ENCODE peak calls at places on chromosome 7, in five cellular contexts. One of them, this sample, is unnamed.

GRCh38 chr7:45658716-45659495 is 84.7 kb downstream of the ADCY1 start:
- DNase-seq in breast epithelium: no peak
- DNase-seq in psoas muscle: no peak
- DNase-seq in right lobe of liver: no peak
- DNase-seq in lung: peak
- DNase-seq in this sample: no peak

GRCh38 chr7:112296416-112296815 is 89.9 kb downstream of the ZNF277 start:
- DNase-seq in breast epithelium: no peak
- DNase-seq in psoas muscle: no peak
- DNase-seq in right lobe of liver: no peak
- DNase-seq in lung: no peak
- DNase-seq in this sample: no peak

GRCh38 chr7:100588438-100588837 is 2.3 kb downstream of the FBXO24 start:
- DNase-seq in breast epithelium: no peak
- DNase-seq in psoas muscle: no peak
- DNase-seq in right lobe of liver: no peak
- DNase-seq in lung: no peak
- DNase-seq in this sample: no peak

GRCh38 chr7:158812684-158813083 is 16.6 kb downstream of the ESYT2 start:
- DNase-seq in breast epithelium: no peak
- DNase-seq in psoas muscle: no peak
- DNase-seq in right lobe of liver: no peak
- DNase-seq in lung: no peak
- DNase-seq in this sample: no peak

GRCh38 chr7:1040790-1041189 is 3.6 kb upstream of the GPR146 start:
- DNase-seq in breast epithelium: no peak
- DNase-seq in psoas muscle: peak
- DNase-seq in right lobe of liver: no peak
- DNase-seq in lung: no peak
- DNase-seq in this sample: peak

GRCh38 chr7:38369816-38370493 is 96.5 kb upstream of the TARP start:
- DNase-seq in breast epithelium: peak
- DNase-seq in psoas muscle: peak
- DNase-seq in right lobe of liver: peak
- DNase-seq in lung: peak
- DNase-seq in this sample: peak

GRCh38 chr7:96558530-96558929 is 151.1 kb downstream of the SEM1 start:
- DNase-seq in breast epithelium: no peak
- DNase-seq in psoas muscle: no peak
- DNase-seq in right lobe of liver: no peak
- DNase-seq in lung: no peak
- DNase-seq in this sample: no peak

GRCh38 chr7:101536232-101536631 is 92.9 kb downstream of the MYL10 start:
- DNase-seq in breast epithelium: no peak
- DNase-seq in psoas muscle: no peak
- DNase-seq in right lobe of liver: peak
- DNase-seq in lung: no peak
- DNase-seq in this sample: no peak

GRCh38 chr7:66522518-66522917 is 106.2 kb upstream of the KCTD7 start:
- DNase-seq in breast epithelium: no peak
- DNase-seq in psoas muscle: no peak
- DNase-seq in right lobe of liver: peak
- DNase-seq in lung: no peak
- DNase-seq in this sample: no peak

GRCh38 chr7:2245883-2246679 is 4.1 kb downstream of the NUDT1 start:
- DNase-seq in breast epithelium: no peak
- DNase-seq in psoas muscle: no peak
- DNase-seq in right lobe of liver: no peak
- DNase-seq in lung: no peak
- DNase-seq in this sample: no peak

GRCh38 chr7:7820939-7821338 is 102.5 kb upstream of the RPA3 start:
- DNase-seq in breast epithelium: no peak
- DNase-seq in psoas muscle: no peak
- DNase-seq in right lobe of liver: no peak
- DNase-seq in lung: no peak
- DNase-seq in this sample: no peak

DNA sequence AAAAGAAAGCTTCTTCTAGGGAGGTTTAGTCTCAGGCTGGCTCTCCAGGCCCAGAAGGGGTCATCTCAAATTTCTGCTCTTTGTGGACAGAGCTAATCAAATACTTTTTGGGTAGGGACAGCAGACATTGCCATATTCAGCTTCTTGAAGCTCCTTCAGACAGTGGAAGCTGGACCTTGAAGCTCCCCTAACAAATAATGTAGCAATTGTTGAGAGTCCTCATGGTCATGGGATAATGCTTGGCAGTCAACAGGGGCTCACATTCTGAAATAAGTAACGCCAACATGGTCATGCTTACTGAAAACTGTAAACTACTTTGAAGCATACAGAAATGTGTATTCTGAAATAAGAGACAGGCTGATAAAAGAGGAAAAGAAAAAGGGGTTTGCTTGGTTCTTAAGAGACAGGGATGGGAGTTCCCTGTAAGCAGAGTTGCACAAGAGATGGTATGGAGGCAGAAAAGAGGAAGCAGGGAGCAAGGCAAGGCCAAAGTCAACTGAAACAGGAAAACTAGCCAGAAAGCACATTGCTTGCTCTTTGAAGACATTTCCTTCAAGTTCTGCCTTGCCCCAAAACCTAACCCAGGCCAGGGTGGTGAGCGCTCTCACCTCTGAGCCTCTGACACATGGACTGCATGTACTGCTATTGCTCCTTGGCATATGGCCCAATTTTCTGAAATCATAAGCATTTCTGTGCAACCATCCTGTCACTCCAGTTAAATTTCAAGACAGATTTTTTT is 53.1 kb upstream of the KMT2E start:
- DNase-seq in breast epithelium: no peak
- DNase-seq in psoas muscle: no peak
- DNase-seq in right lobe of liver: no peak
- DNase-seq in lung: no peak
- DNase-seq in this sample: no peak
- H3K27ac ChIP-seq in breast epithelium: peak
- H3K27ac ChIP-seq in psoas muscle: no peak
- H3K27ac ChIP-seq in right lobe of liver: peak
- H3K27ac ChIP-seq in lung: peak
- H3K27ac ChIP-seq in this sample: no peak

GRCh38 chr7:26159243-26159642 is 7.2 kb downstream of the NFE2L3 start:
- DNase-seq in breast epithelium: no peak
- DNase-seq in psoas muscle: no peak
- DNase-seq in right lobe of liver: no peak
- DNase-seq in lung: no peak
- DNase-seq in this sample: no peak

GRCh38 chr7:26156454-26157365 is 4.7 kb downstream of the NFE2L3 start:
- DNase-seq in breast epithelium: no peak
- DNase-seq in psoas muscle: no peak
- DNase-seq in right lobe of liver: no peak
- DNase-seq in lung: no peak
- DNase-seq in this sample: no peak

GRCh38 chr7:26153823-26154783 is 2.1 kb downstream of the NFE2L3 start:
- DNase-seq in breast epithelium: no peak
- DNase-seq in psoas muscle: no peak
- DNase-seq in right lobe of liver: no peak
- DNase-seq in lung: no peak
- DNase-seq in this sample: no peak

GRCh38 chr7:26155531-26156375 is 3.8 kb downstream of the NFE2L3 start:
- DNase-seq in breast epithelium: no peak
- DNase-seq in psoas muscle: no peak
- DNase-seq in right lobe of liver: no peak
- DNase-seq in lung: no peak
- DNase-seq in this sample: no peak

DNA sequence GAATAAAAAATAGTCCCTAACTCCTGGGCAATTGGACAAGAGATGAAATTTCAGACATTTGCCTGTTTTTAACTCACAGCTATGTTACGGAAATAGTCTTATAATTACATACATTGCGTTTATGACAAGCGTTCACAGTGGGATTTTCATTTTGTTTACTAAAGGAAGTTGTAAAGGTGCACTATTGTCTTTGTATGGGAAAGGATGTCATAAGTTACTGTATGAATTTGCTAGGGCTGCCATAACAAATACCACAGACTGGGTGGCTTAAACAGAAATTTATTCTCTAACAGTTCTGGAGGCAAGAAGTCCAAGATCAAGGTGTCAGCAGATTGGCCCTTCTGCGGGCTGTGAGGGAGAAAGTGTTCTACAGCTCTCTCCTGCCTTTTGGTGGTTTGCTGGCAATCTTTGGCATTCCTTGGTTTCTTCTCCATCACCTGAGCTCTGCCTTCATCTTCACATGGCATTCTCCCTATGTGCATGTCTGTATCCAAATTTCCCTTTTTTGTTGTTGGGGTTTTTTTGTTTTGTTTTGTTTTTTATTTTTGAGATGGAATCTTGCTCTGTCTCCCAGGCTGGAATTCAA is 5.6 kb downstream of the NFE2L3 start:
- DNase-seq in breast epithelium: no peak
- DNase-seq in psoas muscle: no peak
- DNase-seq in right lobe of liver: no peak
- DNase-seq in lung: no peak
- DNase-seq in this sample: no peak
- H3K27ac ChIP-seq in breast epithelium: no peak
- H3K27ac ChIP-seq in psoas muscle: no peak
- H3K27ac ChIP-seq in right lobe of liver: no peak
- H3K27ac ChIP-seq in lung: no peak
- H3K27ac ChIP-seq in this sample: no peak

DNA sequence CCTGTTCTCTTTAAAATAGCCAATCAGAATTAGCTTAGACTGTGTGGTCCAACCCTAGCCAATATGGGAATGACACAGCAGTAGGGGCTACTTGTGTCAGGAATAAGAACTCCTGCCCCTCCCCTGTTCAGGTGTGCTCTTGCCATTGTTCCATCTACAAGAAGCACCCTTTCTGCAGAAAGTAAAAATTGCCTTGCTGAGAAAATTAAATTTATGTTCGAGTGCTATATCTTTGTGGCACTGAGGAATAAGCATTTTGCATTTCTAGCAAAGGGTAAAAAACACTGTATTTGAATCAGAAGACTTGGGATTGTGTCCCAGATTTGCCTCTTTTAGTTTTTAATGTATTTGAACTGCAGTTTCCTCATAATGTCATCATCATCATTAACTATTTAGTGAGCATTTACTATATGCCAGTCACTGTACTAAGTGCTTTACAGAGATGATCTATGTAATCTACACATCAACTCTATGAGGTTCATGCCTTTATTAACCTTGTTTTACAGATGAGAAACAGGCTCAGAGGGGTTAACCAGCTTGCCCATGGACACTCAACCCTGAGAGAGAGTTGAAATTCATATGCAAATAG is 28.9 kb upstream of the XRCC2 start:
- DNase-seq in breast epithelium: no peak
- DNase-seq in psoas muscle: no peak
- DNase-seq in right lobe of liver: no peak
- DNase-seq in lung: no peak
- DNase-seq in this sample: no peak
- H3K27ac ChIP-seq in breast epithelium: no peak
- H3K27ac ChIP-seq in psoas muscle: no peak
- H3K27ac ChIP-seq in right lobe of liver: no peak
- H3K27ac ChIP-seq in lung: no peak
- H3K27ac ChIP-seq in this sample: no peak

DNA sequence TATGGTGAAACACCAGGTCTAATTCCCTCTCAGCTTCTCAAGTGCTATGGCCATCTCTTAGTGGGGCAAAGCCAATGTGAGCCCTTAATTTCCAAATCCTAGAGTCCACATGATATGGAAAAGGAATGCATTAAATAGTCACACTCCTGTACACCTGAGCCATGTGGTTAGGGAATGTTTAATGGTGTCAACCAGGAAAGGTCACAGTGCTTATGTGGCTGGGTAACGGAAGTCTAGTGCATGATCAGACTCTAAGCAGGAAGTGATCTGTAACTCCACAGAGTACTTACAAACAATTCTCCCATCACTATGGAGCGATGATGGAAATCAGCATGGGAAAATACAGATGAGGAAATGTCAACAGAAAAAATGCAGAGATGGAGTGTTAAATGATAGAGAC is 148.8 kb downstream of the MAGI2 start:
- DNase-seq in breast epithelium: no peak
- DNase-seq in psoas muscle: no peak
- DNase-seq in right lobe of liver: no peak
- DNase-seq in lung: no peak
- DNase-seq in this sample: no peak
- H3K27ac ChIP-seq in breast epithelium: no peak
- H3K27ac ChIP-seq in psoas muscle: no peak
- H3K27ac ChIP-seq in right lobe of liver: no peak
- H3K27ac ChIP-seq in lung: no peak
- H3K27ac ChIP-seq in this sample: no peak

DNA sequence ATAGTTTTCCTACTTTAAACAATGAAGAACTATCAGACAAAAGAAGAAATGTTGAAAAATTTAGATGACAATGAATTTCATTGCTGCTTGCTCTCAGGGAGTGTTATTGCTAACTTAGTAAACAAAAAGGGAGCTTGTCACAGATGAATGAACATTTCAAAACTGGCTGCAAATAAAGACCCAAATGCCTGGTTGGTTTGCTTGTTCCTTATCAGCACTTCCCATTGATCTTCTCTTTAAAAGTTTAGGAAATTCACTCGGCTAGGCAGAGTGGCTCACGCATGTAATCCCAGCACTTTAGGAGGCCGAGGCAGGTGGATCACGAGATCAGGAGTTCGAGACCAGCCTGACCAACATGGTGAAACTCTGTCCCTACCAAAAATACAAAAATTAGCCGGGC is 167.2 kb downstream of the RAPGEF5 start:
- DNase-seq in breast epithelium: no peak
- DNase-seq in psoas muscle: no peak
- DNase-seq in right lobe of liver: no peak
- DNase-seq in lung: no peak
- DNase-seq in this sample: no peak
- H3K27ac ChIP-seq in breast epithelium: no peak
- H3K27ac ChIP-seq in psoas muscle: no peak
- H3K27ac ChIP-seq in right lobe of liver: no peak
- H3K27ac ChIP-seq in lung: no peak
- H3K27ac ChIP-seq in this sample: peak

This sample was measured in substantia nigra.